ENCODE peak calls at places on chromosomes 11 and 22, in seven cellular contexts. P, U, A, S, J, V and C are unnamed samples.

GRCh38 chr11:117658809-117659208 is 138.2 kb downstream of the DSCAML1 start:
- DNase-seq in P (no peak), U (no peak), A (no peak), S (no peak), J (no peak), V (no peak), C (no peak)

GRCh38 chr11:117204283-117205080 is 5.3 kb downstream of the TAGLN start:
- DNase-seq in P (no peak), U (no peak), A (no peak), S (no peak), J (peak), V (no peak), C (no peak)

GRCh38 chr11:10604340-10604748 is 35.9 kb upstream of the LYVE1 start:
- DNase-seq in P (no peak), U (peak), A (peak), S (peak), J (no peak), V (no peak), C (no peak)

GRCh38 chr11:119315139-119316016 is 1.6 kb downstream of the MCAM start:
- DNase-seq in P (peak), U (peak), A (no peak), S (no peak), J (peak), V (no peak), C (no peak)

GRCh38 chr11:120566176-120566575 is 54.6 kb downstream of the GRIK4 start:
- DNase-seq in P (no peak), U (peak), A (no peak), S (no peak), J (no peak), V (no peak), C (no peak)

GRCh38 chr11:103970850-103971249 is 65.6 kb upstream of the DDI1 start:
- DNase-seq in P (no peak), U (no peak), A (no peak), S (no peak), J (no peak), V (no peak), C (no peak)

GRCh38 chr11:23865341-23865975 is 631.4 kb upstream of the LUZP2 start:
- DNase-seq in P (no peak), U (no peak), A (no peak), S (no peak), J (no peak), V (no peak), C (no peak)

GRCh38 chr22:23386245-23386631 is 193.9 kb downstream of the IGLL1 start:
- DNase-seq in P (no peak), U (no peak), A (no peak), S (no peak), J (peak), V (no peak), C (no peak)

GRCh38 chr11:119424775-119425174 is 1.8 kb upstream of the THY1 start:
- DNase-seq in P (no peak), U (no peak), A (no peak), S (no peak), J (no peak), V (no peak), C (no peak)

GRCh38 chr11:111963786-111964385 is 26.7 kb downstream of the DIXDC1 start:
- DNase-seq in P (no peak), U (no peak), A (no peak), S (no peak), J (no peak), V (no peak), C (no peak)

GRCh38 chr11:134764966-134765365 is 352.9 kb upstream of the B3GAT1 start:
- DNase-seq in P (no peak), U (no peak), A (no peak), S (no peak), J (no peak), V (no peak), C (no peak)

GRCh38 chr11:92536895-92537294 is 312.3 kb downstream of the FAT3 start:
- DNase-seq in P (no peak), U (no peak), A (no peak), S (no peak), J (no peak), V (no peak), C (no peak)

GRCh38 chr11:705646-706438 is at the start of gene EPS8L2:
- DNase-seq in P (no peak), U (no peak), A (no peak), S (no peak), J (peak), V (peak), C (no peak)

GRCh38 chr11:47768090-47768620 is 1.0 kb upstream of the FNBP4 start:
- DNase-seq in P (peak), U (peak), A (peak), S (peak), J (no peak), V (peak), C (peak)

GRCh38 chr11:66981976-66982578 is 7.0 kb downstream of the C11orf86 start:
- DNase-seq in P (peak), U (peak), A (peak), S (peak), J (no peak), V (peak), C (peak)

GRCh38 chr11:94731921-94732601 is 36.1 kb upstream of the AMOTL1 start:
- DNase-seq in P (peak), U (peak), A (no peak), S (no peak), J (no peak), V (no peak), C (no peak)

GRCh38 chr22:47285981-47286380 is 523.5 kb downstream of the TBC1D22A start:
- DNase-seq in P (no peak), U (no peak), A (no peak), S (no peak), J (no peak), V (no peak), C (no peak)

GRCh38 chr11:100991541-100991940 is 138.1 kb downstream of the PGR start:
- DNase-seq in P (no peak), U (no peak), A (no peak), S (no peak), J (no peak), V (no peak), C (no peak)

GRCh38 chr22:19275513-19275912 is 16.0 kb downstream of the CLTCL1 start:
- DNase-seq in P (no peak), U (no peak), A (no peak), S (no peak), J (no peak), V (no peak), C (no peak)

GRCh38 chr11:87141322-87141721 is 103.6 kb downstream of the TMEM135 start:
- DNase-seq in P (no peak), U (no peak), A (no peak), S (no peak), J (no peak), V (no peak), C (no peak)

GRCh38 chr11:87141980-87142514 is 104.3 kb downstream of the TMEM135 start:
- DNase-seq in P (no peak), U (no peak), A (no peak), S (no peak), J (no peak), V (no peak), C (no peak)

GRCh38 chr11:87142594-87142993 is 104.9 kb downstream of the TMEM135 start:
- DNase-seq in P (no peak), U (no peak), A (no peak), S (no peak), J (no peak), V (no peak), C (no peak)

GRCh38 chr11:87144266-87144665 is 106.5 kb downstream of the TMEM135 start:
- DNase-seq in P (no peak), U (no peak), A (no peak), S (no peak), J (no peak), V (no peak), C (no peak)

DNA sequence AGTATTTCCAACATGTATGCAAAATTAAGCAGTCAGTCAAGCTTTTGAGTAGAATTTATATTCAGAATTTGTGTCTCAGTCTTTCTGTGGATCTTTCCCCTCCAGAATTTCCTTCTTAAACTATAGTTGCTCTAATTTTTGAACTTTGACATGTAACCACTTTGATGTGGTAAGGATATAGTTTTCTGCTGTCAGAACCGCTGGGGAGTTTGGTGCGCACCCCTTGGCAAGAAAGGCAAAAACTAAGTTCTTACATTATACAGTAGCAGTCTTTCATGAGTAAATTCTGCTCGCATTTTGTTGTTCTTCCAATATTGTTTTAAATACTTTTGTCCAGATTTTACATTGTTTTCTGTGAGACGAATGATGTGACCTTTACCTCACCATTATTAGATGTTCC is 105.9 kb downstream of the TMEM135 start:
- DNase-seq in P (no peak), U (no peak), A (no peak), S (no peak), J (no peak), V (no peak), C (no peak)
- TF ChIP-seq POLR2A in P (no peak), U (no peak), A (no peak), S (no peak), J (no peak), V (no peak), C (no peak)

DNA sequence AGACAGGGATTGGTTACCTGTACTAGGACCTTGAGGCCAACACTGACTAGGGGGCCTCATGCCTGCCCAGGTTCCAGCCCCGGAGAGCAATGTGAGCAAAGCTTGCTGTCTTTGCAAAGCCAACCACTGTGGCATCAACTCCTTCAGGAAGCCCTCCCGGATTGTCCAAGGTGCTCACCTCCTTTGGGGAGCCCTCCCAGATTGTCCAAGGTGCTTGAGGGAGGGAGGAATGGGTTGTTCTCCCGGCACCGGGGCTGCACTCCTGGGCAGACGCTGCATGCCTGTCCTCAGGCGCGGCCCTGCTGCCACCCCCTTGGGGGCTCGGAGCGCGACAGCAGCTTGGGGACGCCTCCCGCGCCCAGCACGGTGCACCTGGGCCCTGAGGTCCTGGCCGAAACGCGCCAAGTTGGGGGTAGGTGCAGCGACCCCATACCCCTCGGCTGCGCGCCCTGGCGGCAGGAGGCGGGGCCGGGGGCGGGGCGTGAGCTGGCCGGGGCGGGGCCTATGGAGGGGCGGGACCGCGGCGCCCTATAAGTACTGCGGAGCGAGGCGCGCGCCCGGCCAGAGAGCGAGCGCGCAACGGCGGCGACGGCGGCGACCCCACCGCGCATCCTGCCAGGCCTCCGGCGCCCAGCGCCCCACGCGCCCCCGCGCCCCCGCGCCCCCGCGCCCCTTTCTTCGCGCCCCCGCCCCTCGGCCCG is at the start of gene CD81:
- DNase-seq in P (peak), U (no peak), A (peak), S (peak), J (peak), V (peak), C (no peak)
- TF ChIP-seq POLR2A in P (no peak), U (peak), A (no peak), S (peak), J (no peak), V (no peak), C (no peak)

DNA sequence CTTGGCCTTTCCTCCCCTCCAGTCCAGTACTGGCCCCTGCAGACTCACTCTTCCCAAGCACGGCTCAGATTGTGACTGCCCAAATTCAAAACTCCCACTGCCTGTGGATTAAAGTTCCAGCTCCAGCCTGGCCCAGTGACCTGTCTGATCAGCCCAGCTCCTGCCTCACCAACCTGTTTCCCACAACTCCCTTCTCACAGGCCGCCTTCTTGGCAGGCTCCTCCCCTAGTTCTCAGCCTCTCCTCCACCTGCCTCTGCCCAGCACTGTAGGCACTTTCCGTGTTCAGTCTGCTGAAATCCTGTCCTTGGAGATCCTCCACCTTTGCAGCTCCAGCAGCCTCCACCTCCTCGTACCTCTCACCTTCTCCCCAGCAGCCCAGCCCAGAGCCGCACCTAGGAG is 68.6 kb downstream of the MICAL2 start:
- DNase-seq in P (no peak), U (no peak), A (no peak), S (no peak), J (no peak), V (peak), C (no peak)
- TF ChIP-seq POLR2A in P (no peak), U (no peak), A (no peak), S (no peak), J (no peak), V (no peak), C (no peak)

GRCh38 chr22:42180349-42180842 is 49.8 kb upstream of the CYP2D6 start:
- DNase-seq in P (no peak), U (no peak), A (peak), S (peak), J (no peak), V (no peak), C (no peak)
- TF ChIP-seq POLR2A in P (no peak), U (no peak), A (no peak), S (no peak), J (no peak), V (no peak), C (no peak)

GRCh38 chr11:107526197-107526596 is 39.3 kb downstream of the ALKBH8 start:
- DNase-seq in P (no peak), U (no peak), A (no peak), S (no peak), J (no peak), V (no peak), C (no peak)
- TF ChIP-seq POLR2A in P (no peak), U (no peak), A (no peak), S (no peak), J (no peak), V (no peak), C (no peak)

DNA sequence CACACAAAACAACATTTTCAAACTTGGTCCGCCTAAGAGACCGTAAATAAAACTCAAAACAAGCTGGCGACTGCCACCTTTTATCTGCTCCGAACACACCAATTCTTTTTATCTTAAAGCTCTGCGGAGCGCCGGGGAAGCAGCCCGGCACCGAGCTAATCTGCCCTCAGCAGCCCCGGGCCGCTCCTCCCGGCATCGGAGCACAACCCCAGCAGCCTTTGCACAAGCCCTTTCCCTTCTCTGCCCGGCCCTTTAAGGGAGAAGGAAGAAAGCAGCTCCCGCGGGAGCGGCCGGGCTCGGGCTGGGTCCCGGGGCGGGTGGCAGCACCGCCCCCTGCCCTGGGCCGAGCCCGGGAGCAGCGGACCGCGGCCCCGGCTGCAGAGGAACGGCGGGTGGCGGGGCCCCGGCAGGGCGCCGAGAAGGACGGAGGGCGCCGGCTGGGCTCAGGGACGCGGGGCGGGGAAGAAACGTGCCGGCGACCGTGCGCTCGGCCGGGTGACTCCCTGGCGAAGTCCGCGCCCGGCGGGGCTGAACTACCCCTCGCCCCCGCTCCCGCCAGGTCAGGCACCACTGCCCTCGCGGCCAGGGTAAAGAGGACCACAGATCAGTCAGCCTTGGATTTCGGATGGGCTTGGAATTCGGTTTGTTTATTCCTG is 133.5 kb upstream of the C11orf58 start:
- DNase-seq in P (peak), U (peak), A (peak), S (no peak), J (peak), V (peak), C (no peak)
- TF ChIP-seq POLR2A in P (no peak), U (no peak), A (no peak), S (no peak), J (no peak), V (no peak), C (no peak)

DNA sequence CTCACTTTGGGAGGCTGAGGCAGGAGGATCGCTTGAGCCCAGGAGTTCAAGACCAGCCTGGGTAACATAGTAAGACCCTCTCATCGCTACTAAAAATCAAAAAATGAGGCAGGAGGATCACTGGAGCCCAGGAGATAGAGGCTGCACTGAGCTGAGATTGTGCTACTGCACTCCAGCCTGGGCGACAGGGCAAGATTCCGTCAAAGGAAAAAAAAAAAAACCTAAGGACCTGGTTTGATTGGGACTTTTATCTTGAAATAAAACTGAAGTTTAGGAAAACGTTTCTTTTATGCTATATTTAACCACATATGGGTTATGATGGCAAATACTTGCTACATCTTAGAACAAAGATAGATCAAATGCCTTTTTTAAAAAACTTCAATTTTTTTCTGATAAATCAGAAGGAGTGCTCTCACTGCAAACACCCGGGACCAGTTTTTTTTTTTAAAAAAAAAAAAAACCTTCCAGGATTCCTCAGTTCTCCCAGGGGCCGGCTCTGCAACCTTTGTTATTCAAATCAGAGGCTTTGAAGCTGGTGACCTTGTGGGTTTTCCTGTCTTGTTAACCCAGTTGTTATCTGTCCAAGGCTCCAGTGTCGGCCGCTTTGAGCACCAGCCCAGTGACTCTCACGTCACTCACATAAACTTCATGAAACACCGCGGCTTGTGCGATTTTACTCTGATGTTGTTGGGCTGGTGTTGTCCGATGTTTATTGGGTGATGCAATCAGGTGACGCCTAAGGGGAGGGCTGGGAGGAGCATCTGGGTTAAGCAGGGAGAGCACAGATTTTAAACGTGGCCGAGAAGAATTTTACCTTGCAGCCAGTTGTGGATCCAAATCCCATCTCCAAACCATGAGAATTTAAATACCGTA is 24.7 kb upstream of the SLC22A12 start:
- DNase-seq in P (no peak), U (peak), A (peak), S (peak), J (no peak), V (peak), C (peak)
- TF ChIP-seq POLR2A in P (no peak), U (no peak), A (peak), S (no peak), J (no peak), V (no peak), C (no peak)

DNA sequence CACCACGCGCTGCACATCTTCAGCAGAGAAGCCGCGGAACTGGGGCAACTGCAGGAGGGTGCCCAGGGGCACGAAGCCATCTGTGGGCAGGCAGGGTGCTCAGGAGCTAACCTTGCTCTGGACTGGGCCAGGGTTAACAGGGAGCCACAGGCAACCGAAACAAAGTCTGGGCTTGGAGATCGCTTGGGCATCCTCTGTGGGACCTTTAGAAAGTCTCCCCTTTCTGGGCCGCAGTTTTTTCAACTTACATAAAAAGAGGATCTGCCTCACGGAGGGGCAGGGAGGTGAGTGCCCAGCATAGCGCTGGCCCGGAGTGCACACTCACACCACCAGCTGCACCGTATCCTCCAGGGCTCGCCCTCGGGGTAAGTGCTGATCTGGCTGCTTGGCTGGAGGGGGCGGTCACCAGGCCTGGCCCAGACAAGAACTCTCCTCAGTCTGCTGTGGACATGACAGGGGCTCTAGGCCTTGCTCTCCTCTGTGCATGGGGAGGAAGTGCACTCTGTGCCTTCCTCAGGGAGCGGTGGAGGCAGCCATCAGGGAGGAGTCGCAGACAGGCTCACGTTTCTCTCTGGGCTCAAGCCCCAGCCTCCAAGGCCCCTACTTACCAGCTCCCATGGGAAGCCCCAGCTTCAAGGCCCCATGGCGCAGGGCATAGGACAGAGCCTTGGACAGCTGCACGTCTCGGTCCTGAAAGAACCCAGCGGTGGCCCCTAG is 937 bp downstream of the TRPT1 start:
- DNase-seq in P (peak), U (no peak), A (no peak), S (no peak), J (peak), V (no peak), C (no peak)
- TF ChIP-seq POLR2A in P (no peak), U (no peak), A (no peak), S (no peak), J (no peak), V (no peak), C (no peak)